ENCODE peak calls at places on chromosomes 4 and X, in six cellular contexts. J is Panc1, F is ovary, H is PC-3, L is GM12878, V is colonic mucosa. B is an unnamed sample. For H3K36me3, the result is how much of the 10 kb centered on the place peaks cover.

GRCh38 chrX:12919051-12919450 is 12.6 kb downstream of the TLR8 start:
- DNase-seq in J (no peak), F (no peak), H (no peak), L (no peak), V (no peak), B (no peak)

GRCh38 chr4:22780797-22781196 is 88.1 kb downstream of the GBA3 start:
- DNase-seq in J (no peak), F (no peak), H (no peak), L (no peak), V (no peak), B (no peak)

GRCh38 chr4:5908836-5909235 is 15.9 kb upstream of the CRMP1 start:
- DNase-seq in J (no peak), F (no peak), H (no peak), L (no peak), V (no peak), B (no peak)

GRCh38 chr4:73896416-73896815 is 27.2 kb downstream of the CXCL1 start:
- DNase-seq in J (no peak), F (no peak), H (no peak), L (no peak), V (no peak), B (no peak)

GRCh38 chr4:148497258-148497657 is 55.0 kb upstream of the NR3C2 start:
- DNase-seq in J (no peak), F (no peak), H (no peak), L (no peak), V (no peak), B (no peak)

GRCh38 chrX:118726887-118727685 is at the start of gene IL13RA1:
- DNase-seq in J (peak), F (peak), H (peak), L (no peak), V (peak), B (peak)

GRCh38 chr4:27149541-27150212 is 289.0 kb downstream of the STIM2 start:
- DNase-seq in J (no peak), F (no peak), H (peak), L (no peak), V (no peak), B (no peak)

GRCh38 chr4:123631699-123632098 is 235.1 kb downstream of the SPRY1 start:
- DNase-seq in J (no peak), F (no peak), H (peak), L (no peak), V (no peak), B (no peak)

GRCh38 chrX:48676893-48677270 is 6.7 kb upstream of the WAS start:
- DNase-seq in J (no peak), F (no peak), H (peak), L (no peak), V (peak), B (no peak)

GRCh38 chr4:21991050-21991449 is 42.5 kb upstream of the KCNIP4 start:
- DNase-seq in J (no peak), F (no peak), H (no peak), L (no peak), V (peak), B (no peak)

GRCh38 chr4:7233006-7233580 is 40.8 kb downstream of the SORCS2 start:
- DNase-seq in J (no peak), F (no peak), H (no peak), L (no peak), V (no peak), B (no peak)

GRCh38 chr4:184399505-184399893 is 74.9 kb downstream of the IRF2 start:
- DNase-seq in J (no peak), F (no peak), H (no peak), L (no peak), V (no peak), B (no peak)

GRCh38 chrX:9148626-9149385 is 114.9 kb upstream of the FAM9B start:
- DNase-seq in J (no peak), F (no peak), H (peak), L (no peak), V (no peak), B (no peak)

GRCh38 chr4:123706961-123707360 is 310.4 kb downstream of the SPRY1 start:
- DNase-seq in J (no peak), F (no peak), H (no peak), L (no peak), V (no peak), B (no peak)

GRCh38 chrX:66012094-66012534 is 27.8 kb downstream of the VSIG4 start:
- DNase-seq in J (no peak), F (no peak), H (no peak), L (peak), V (no peak), B (no peak)

GRCh38 chr4:161767116-161767515 is 396.7 kb downstream of the FSTL5 start:
- DNase-seq in J (no peak), F (no peak), H (peak), L (no peak), V (no peak), B (no peak)

GRCh38 chr4:152281211-152281610 is 254.7 kb downstream of the FBXW7 start:
- DNase-seq in J (no peak), F (no peak), H (no peak), L (no peak), V (no peak), B (no peak)

GRCh38 chrX:638482-639131 is 8.0 kb downstream of the SHOX start:
- DNase-seq in J (no peak), F (no peak), H (no peak), L (no peak), V (no peak), B (no peak)

GRCh38 chr4:173765731-173766130 is 235.7 kb upstream of the HAND2 start:
- DNase-seq in J (no peak), F (no peak), H (no peak), L (no peak), V (no peak), B (no peak)

GRCh38 chr4:8641931-8642650 is 49.5 kb downstream of the CPZ start:
- DNase-seq in J (no peak), F (no peak), H (no peak), L (no peak), V (no peak), B (peak)

GRCh38 chr4:29309050-29309449 is 1411.1 kb upstream of the PCDH7 start:
- DNase-seq in J (no peak), F (no peak), H (peak), L (no peak), V (no peak), B (no peak)

GRCh38 chr4:89949782-89950387 is 55.2 kb downstream of the MMRN1 start:
- DNase-seq in J (no peak), F (no peak), H (peak), L (no peak), V (no peak), B (no peak)

GRCh38 chrX:12805333-12805732 is 14.1 kb downstream of the PRPS2 start:
- DNase-seq in J (no peak), F (no peak), H (peak), L (no peak), V (peak), B (no peak)

GRCh38 chrX:77453190-77453589 is 6.0 kb downstream of the FGF16 start:
- DNase-seq in J (no peak), F (no peak), H (no peak), L (no peak), V (no peak), B (no peak)
- TF ChIP-seq CTCF in J (no peak), F (no peak), H (no peak), L (no peak), V (no peak), B (no peak)

GRCh38 chr4:70833701-70834100 is 6.0 kb downstream of the GRSF1 start:
- DNase-seq in J (no peak), F (no peak), H (no peak), L (no peak), V (no peak), B (no peak)

GRCh38 chr4:70829015-70829414 is 10.7 kb downstream of the GRSF1 start:
- DNase-seq in J (no peak), F (no peak), H (no peak), L (no peak), V (no peak), B (no peak)

GRCh38 chr4:70831293-70831692 is 8.4 kb downstream of the GRSF1 start:
- DNase-seq in J (no peak), F (no peak), H (no peak), L (no peak), V (no peak), B (no peak)

GRCh38 chr4:70830054-70830453 is 9.6 kb downstream of the GRSF1 start:
- DNase-seq in J (no peak), F (no peak), H (no peak), L (no peak), V (no peak), B (no peak)

GRCh38 chr4:70829492-70829891 is 10.2 kb downstream of the GRSF1 start:
- DNase-seq in J (no peak), F (no peak), H (no peak), L (no peak), V (no peak), B (no peak)
- H3K36me3 ChIP-seq in J (under half), F (under half), H (half or more), L (under half), V (under half), B (under half)

GRCh38 chrX:29902004-29902403 is 313.4 kb upstream of the MAGEB2 start:
- DNase-seq in J (no peak), F (no peak), H (no peak), L (no peak), V (no peak), B (no peak)

GRCh38 chrX:29903365-29903764 is 312.0 kb upstream of the MAGEB2 start:
- DNase-seq in J (no peak), F (no peak), H (peak), L (no peak), V (no peak), B (no peak)
- TF ChIP-seq CTCF in J (peak), F (no peak), H (peak), L (peak), V (no peak), B (no peak)

DNA sequence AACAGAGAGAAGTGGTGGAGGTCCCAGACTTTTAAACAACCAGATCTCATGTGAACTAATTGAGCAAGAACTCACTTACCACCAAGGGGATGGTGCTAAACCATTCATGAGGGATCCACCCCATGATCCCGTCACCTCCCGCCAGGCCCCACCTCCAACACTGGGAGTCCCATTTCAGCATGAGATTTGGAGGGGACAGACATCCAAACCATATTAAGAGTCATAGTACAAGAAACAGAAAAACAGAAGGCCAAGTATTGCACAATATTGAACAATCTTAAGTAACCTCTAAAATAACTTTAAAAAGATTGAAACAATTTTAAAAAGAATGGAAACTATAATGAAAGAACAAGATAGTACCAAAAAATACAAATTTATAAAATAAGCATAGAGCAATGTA is 110.0 kb downstream of the CBR4 start:
- DNase-seq in J (no peak), F (no peak), H (no peak), L (no peak), V (no peak), B (no peak)
- H3K36me3 ChIP-seq in J (under half), F (under half), H (under half), L (under half), V (under half), B (under half)

GRCh38 chrX:21881881-21882574 is 26.2 kb downstream of the YY2 start:
- DNase-seq in J (no peak), F (no peak), H (no peak), L (no peak), V (no peak), B (no peak)

GRCh38 chrX:21885568-21885967 is 29.8 kb downstream of the YY2 start:
- DNase-seq in J (no peak), F (no peak), H (no peak), L (no peak), V (no peak), B (peak)

DNA sequence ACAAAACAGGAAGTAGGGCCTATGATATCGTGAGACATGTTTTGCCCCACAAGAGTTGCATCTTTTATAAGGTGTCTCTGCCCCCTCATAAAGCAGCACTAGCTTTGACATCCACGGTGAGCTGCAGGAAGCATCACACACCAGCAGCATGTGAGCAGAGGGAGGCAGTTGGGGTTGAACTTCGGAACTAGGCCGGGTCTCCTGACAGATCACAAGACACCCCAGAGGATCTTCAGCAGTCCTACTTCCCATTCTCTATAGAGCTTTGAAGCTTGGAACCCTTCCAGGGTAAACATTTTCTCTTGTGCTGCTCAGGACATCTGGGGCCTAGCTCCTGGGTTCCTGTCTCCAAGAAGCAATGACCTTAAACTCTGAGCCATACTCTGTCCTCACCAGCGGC is 27.5 kb downstream of the YY2 start:
- DNase-seq in J (no peak), F (no peak), H (no peak), L (no peak), V (peak), B (no peak)
- TF ChIP-seq CTCF in J (no peak), F (no peak), H (no peak), L (no peak), V (no peak), B (no peak)

GRCh38 chr4:75919914-75920313 is 17.7 kb upstream of the PPEF2 start:
- DNase-seq in J (no peak), F (peak), H (no peak), L (no peak), V (peak), B (peak)
- H3K36me3 ChIP-seq in J (under half), F (under half), H (under half), L (under half), V (under half), B (under half)

GRCh38 chrX:17375631-17376380 is 806 bp downstream of the NHS start:
- DNase-seq in J (no peak), F (peak), H (peak), L (no peak), V (no peak), B (peak)
- TF ChIP-seq CTCF in J (no peak), F (no peak), H (no peak), L (no peak), V (no peak), B (no peak)

GRCh38 chr4:24527371-24527770 is 57.0 kb downstream of the DHX15 start:
- DNase-seq in J (no peak), F (no peak), H (no peak), L (no peak), V (no peak), B (no peak)
- H3K36me3 ChIP-seq in J (under half), F (under half), H (half or more), L (under half), V (under half), B (under half)